ENCODE peak calls at places on chromosomes 6 and 20, in ten cellular contexts. One of them, this sample, is unnamed.

GRCh38 chr6:81895511-81896185 is 143.2 kb upstream of the TENT5A start:
- DNase-seq in HCT116: no peak
- DNase-seq in LoVo: no peak
- DNase-seq in NCI-H2171: no peak
- DNase-seq in amniotic stem cell: peak
- DNase-seq in heart right ventricle: no peak
- DNase-seq in fibroblast of pulmonary artery: peak
- DNase-seq in left ventricle myocardium inferior: no peak
- DNase-seq in activated T-cell treated with anti-CD3 and anti-CD28 coated beads for 1 hour: no peak
- DNase-seq in GM13977: no peak
- DNase-seq in this sample: no peak

GRCh38 chr6:163489584-163489983 is 75.1 kb downstream of the QKI start:
- DNase-seq in LoVo: no peak
- DNase-seq in fibroblast of pulmonary artery: no peak
- DNase-seq in HCT116: no peak
- DNase-seq in left ventricle myocardium inferior: no peak
- DNase-seq in amniotic stem cell: no peak
- DNase-seq in NCI-H2171: no peak
- DNase-seq in activated T-cell treated with anti-CD3 and anti-CD28 coated beads for 1 hour: no peak
- DNase-seq in GM13977: no peak
- DNase-seq in heart right ventricle: no peak
- DNase-seq in this sample: no peak

GRCh38 chr20:63591147-63591533 is 17.1 kb upstream of the HELZ2 start:
- DNase-seq in left ventricle myocardium inferior: no peak
- DNase-seq in LoVo: no peak
- DNase-seq in amniotic stem cell: no peak
- DNase-seq in activated T-cell treated with anti-CD3 and anti-CD28 coated beads for 1 hour: no peak
- DNase-seq in fibroblast of pulmonary artery: no peak
- DNase-seq in HCT116: no peak
- DNase-seq in NCI-H2171: no peak
- DNase-seq in GM13977: no peak
- DNase-seq in heart right ventricle: no peak
- DNase-seq in this sample: no peak

GRCh38 chr20:20452254-20452676 is 84.4 kb downstream of the INSM1 start:
- DNase-seq in LoVo: no peak
- DNase-seq in NCI-H2171: peak
- DNase-seq in left ventricle myocardium inferior: peak
- DNase-seq in heart right ventricle: peak
- DNase-seq in GM13977: peak
- DNase-seq in activated T-cell treated with anti-CD3 and anti-CD28 coated beads for 1 hour: peak
- DNase-seq in amniotic stem cell: no peak
- DNase-seq in HCT116: no peak
- DNase-seq in fibroblast of pulmonary artery: peak
- DNase-seq in this sample: peak

GRCh38 chr6:111781055-111781708 is 92.1 kb downstream of the FYN start:
- DNase-seq in activated T-cell treated with anti-CD3 and anti-CD28 coated beads for 1 hour: no peak
- DNase-seq in left ventricle myocardium inferior: no peak
- DNase-seq in HCT116: no peak
- DNase-seq in amniotic stem cell: no peak
- DNase-seq in fibroblast of pulmonary artery: peak
- DNase-seq in LoVo: no peak
- DNase-seq in GM13977: no peak
- DNase-seq in NCI-H2171: peak
- DNase-seq in heart right ventricle: no peak
- DNase-seq in this sample: peak

GRCh38 chr20:25459916-25460590 is 52.6 kb downstream of the GINS1 start:
- DNase-seq in NCI-H2171: no peak
- DNase-seq in heart right ventricle: no peak
- DNase-seq in LoVo: no peak
- DNase-seq in HCT116: no peak
- DNase-seq in amniotic stem cell: no peak
- DNase-seq in activated T-cell treated with anti-CD3 and anti-CD28 coated beads for 1 hour: no peak
- DNase-seq in fibroblast of pulmonary artery: no peak
- DNase-seq in GM13977: peak
- DNase-seq in left ventricle myocardium inferior: no peak
- DNase-seq in this sample: no peak

GRCh38 chr20:63538204-63539091 is 1.3 kb upstream of the PTK6 start:
- DNase-seq in amniotic stem cell: no peak
- DNase-seq in left ventricle myocardium inferior: no peak
- DNase-seq in fibroblast of pulmonary artery: peak
- DNase-seq in GM13977: no peak
- DNase-seq in activated T-cell treated with anti-CD3 and anti-CD28 coated beads for 1 hour: no peak
- DNase-seq in heart right ventricle: no peak
- DNase-seq in NCI-H2171: peak
- DNase-seq in HCT116: no peak
- DNase-seq in LoVo: peak
- DNase-seq in this sample: no peak

GRCh38 chr6:13563009-13563408 is 11.4 kb upstream of the SIRT5 start:
- DNase-seq in GM13977: no peak
- DNase-seq in fibroblast of pulmonary artery: no peak
- DNase-seq in HCT116: no peak
- DNase-seq in amniotic stem cell: no peak
- DNase-seq in NCI-H2171: no peak
- DNase-seq in activated T-cell treated with anti-CD3 and anti-CD28 coated beads for 1 hour: no peak
- DNase-seq in left ventricle myocardium inferior: no peak
- DNase-seq in heart right ventricle: no peak
- DNase-seq in LoVo: no peak
- DNase-seq in this sample: no peak

GRCh38 chr6:14674867-14675648 is 557.5 kb downstream of the CD83 start:
- DNase-seq in activated T-cell treated with anti-CD3 and anti-CD28 coated beads for 1 hour: no peak
- DNase-seq in HCT116: no peak
- DNase-seq in heart right ventricle: no peak
- DNase-seq in left ventricle myocardium inferior: no peak
- DNase-seq in NCI-H2171: no peak
- DNase-seq in fibroblast of pulmonary artery: no peak
- DNase-seq in amniotic stem cell: no peak
- DNase-seq in GM13977: no peak
- DNase-seq in LoVo: no peak
- DNase-seq in this sample: no peak

GRCh38 chr6:167658106-167658505 is 168.6 kb upstream of the AFDN start:
- DNase-seq in HCT116: no peak
- DNase-seq in GM13977: no peak
- DNase-seq in fibroblast of pulmonary artery: no peak
- DNase-seq in LoVo: no peak
- DNase-seq in amniotic stem cell: no peak
- DNase-seq in heart right ventricle: no peak
- DNase-seq in activated T-cell treated with anti-CD3 and anti-CD28 coated beads for 1 hour: no peak
- DNase-seq in left ventricle myocardium inferior: no peak
- DNase-seq in NCI-H2171: no peak
- DNase-seq in this sample: no peak

This sample was measured in NCI-H524 treated with DMSO at 0.1 percent for 48 hours.